ENCODE peak calls at places on chromosomes 2 and 18, in ten cellular contexts. Y, T, G, R, D, V, I, O, Q and H are unnamed samples.

GRCh38 chr2:205496370-205496769 is 185.9 kb upstream of the NRP2 start:
- DNase-seq in Y (no peak), T (no peak), G (no peak), R (no peak), D (no peak), V (no peak), I (no peak), O (no peak), Q (no peak), H (no peak)

GRCh38 chr2:240216197-240216596 is 75.7 kb upstream of the OTOS start:
- DNase-seq in Y (no peak), T (no peak), G (no peak), R (no peak), D (no peak), V (no peak), I (no peak), O (no peak), Q (no peak), H (no peak)

GRCh38 chr2:240876475-240877251 is 8.0 kb downstream of the AGXT start:
- DNase-seq in Y (peak; percentile 83), T (no peak), G (no peak), R (no peak), D (no peak), V (peak; percentile 14), I (peak; percentile 42), O (no peak), Q (no peak), H (no peak)

GRCh38 chr2:240217431-240218301 is 77.2 kb upstream of the OTOS start:
- DNase-seq in Y (peak; percentile 42), T (no peak), G (no peak), R (no peak), D (no peak), V (no peak), I (no peak), O (peak; percentile 15), Q (no peak), H (peak; percentile 23)

GRCh38 chr2:205540066-205540465 is 142.2 kb upstream of the NRP2 start:
- DNase-seq in Y (no peak), T (no peak), G (peak; percentile 19), R (no peak), D (no peak), V (no peak), I (no peak), O (no peak), Q (no peak), H (no peak)

GRCh38 chr18:5073026-5073944 is 123.8 kb downstream of the AKAIN1 start:
- DNase-seq in Y (no peak), T (no peak), G (peak; percentile 10), R (no peak), D (no peak), V (peak; percentile 37), I (peak; percentile 45), O (no peak), Q (peak; percentile 34), H (peak; percentile 63)

GRCh38 chr2:42978887-42979415 is 186.6 kb upstream of the HAAO start:
- DNase-seq in Y (peak; percentile 29), T (no peak), G (no peak), R (no peak), D (no peak), V (no peak), I (no peak), O (no peak), Q (no peak), H (no peak)

GRCh38 chr2:233271693-233272092 is 20.2 kb downstream of the ATG16L1 start:
- DNase-seq in Y (no peak), T (no peak), G (no peak), R (no peak), D (no peak), V (no peak), I (no peak), O (no peak), Q (no peak), H (no peak)

GRCh38 chr18:59127047-59127446 is 12.6 kb upstream of the SEC11C start:
- DNase-seq in Y (no peak), T (no peak), G (no peak), R (no peak), D (no peak), V (no peak), I (no peak), O (no peak), Q (no peak), H (no peak)

GRCh38 chr2:71069376-71069775 is 928 bp downstream of the NAGK start:
- DNase-seq in Y (no peak), T (no peak), G (no peak), R (no peak), D (no peak), V (no peak), I (no peak), O (no peak), Q (no peak), H (no peak)

GRCh38 chr2:132424526-132425121 is 8.0 kb downstream of the GPR39 start:
- DNase-seq in Y (no peak), T (no peak), G (no peak), R (no peak), D (no peak), V (no peak), I (no peak), O (no peak), Q (no peak), H (no peak)